ENCODE peak calls at places on chromosomes 5 and 9, in five cellular contexts. E, J, U, S and D are unnamed samples.

GRCh38 chr9:70589571-70590263 is 175.3 kb upstream of the KLF9 start:
- ATAC-seq in J (peak), U (no peak), E (no peak), S (no peak), D (peak)

GRCh38 chr9:30774326-30774725 is 1610.1 kb upstream of the ACO1 start:
- ATAC-seq in S (no peak), J (no peak), U (peak), E (peak), D (no peak)

GRCh38 chr5:171264842-171265241 is 44.2 kb upstream of the TLX3 start:
- ATAC-seq in U (no peak), J (no peak), E (no peak), S (no peak), D (no peak)

GRCh38 chr5:9188131-9188530 is 357.7 kb downstream of the SEMA5A start:
- ATAC-seq in J (no peak), U (no peak), S (no peak), E (no peak), D (no peak)

GRCh38 chr5:65967288-65968066 is 41.1 kb downstream of the ERBIN start:
- ATAC-seq in U (no peak), E (no peak), J (no peak), S (peak), D (no peak)

GRCh38 chr5:122390107-122390506 is 78.1 kb downstream of the SNCAIP start:
- ATAC-seq in E (no peak), S (no peak), J (no peak), U (no peak), D (no peak)

GRCh38 chr9:32741706-32742105 is 41.6 kb upstream of the TMEM215 start:
- ATAC-seq in E (no peak), J (no peak), U (peak), S (no peak), D (no peak)

GRCh38 chr9:104907278-104907951 is 20.5 kb downstream of the ABCA1 start:
- ATAC-seq in S (no peak), U (no peak), J (peak), E (no peak), D (peak)

GRCh38 chr9:72983512-72984021 is 30.7 kb upstream of the ALDH1A1 start:
- ATAC-seq in E (no peak), S (no peak), U (peak), J (no peak), D (no peak)

GRCh38 chr5:181198905-181199519 is 6.0 kb downstream of the TRIM7 start:
- ATAC-seq in S (no peak), U (no peak), E (no peak), J (no peak), D (no peak)

GRCh38 chr9:121818016-121818661 is 166.7 kb downstream of the DAB2IP start:
- ATAC-seq in E (no peak), U (no peak), S (no peak), J (no peak), D (no peak)

GRCh38 chr9:97578846-97579245 is 54.3 kb downstream of the TSTD2 start:
- ATAC-seq in E (no peak), J (no peak), S (peak), U (no peak), D (no peak)

GRCh38 chr5:115655994-115656393 is 30.2 kb upstream of the TMED7 start:
- ATAC-seq in E (no peak), U (no peak), S (no peak), J (no peak), D (no peak)

GRCh38 chr9:5449521-5450359 is 602 bp upstream of the CD274 start:
- ATAC-seq in U (no peak), S (no peak), E (peak), J (peak), D (no peak)

GRCh38 chr5:61162010-61162831 is at the start of gene SMIM15:
- ATAC-seq in J (peak), E (peak), S (peak), U (peak), D (peak)

GRCh38 chr9:127883959-127884358 is 6.5 kb upstream of the AK1 start:
- ATAC-seq in J (no peak), S (no peak), U (no peak), E (no peak), D (no peak)

GRCh38 chr5:116733995-116734716 is 159.5 kb upstream of the SEMA6A start:
- ATAC-seq in E (no peak), J (no peak), U (no peak), S (no peak), D (peak)

GRCh38 chr9:20508242-20508641 is 114.1 kb downstream of the MLLT3 start:
- ATAC-seq in S (no peak), J (no peak), E (no peak), U (no peak), D (no peak)

GRCh38 chr5:61277781-61278180 is 54.3 kb upstream of the ZSWIM6 start:
- ATAC-seq in J (peak), S (no peak), E (no peak), U (peak), D (no peak)

GRCh38 chr9:73153793-73154227 is 2.1 kb downstream of the ANXA1 start:
- ATAC-seq in U (no peak), J (peak), E (peak), S (peak), D (no peak)

DNA sequence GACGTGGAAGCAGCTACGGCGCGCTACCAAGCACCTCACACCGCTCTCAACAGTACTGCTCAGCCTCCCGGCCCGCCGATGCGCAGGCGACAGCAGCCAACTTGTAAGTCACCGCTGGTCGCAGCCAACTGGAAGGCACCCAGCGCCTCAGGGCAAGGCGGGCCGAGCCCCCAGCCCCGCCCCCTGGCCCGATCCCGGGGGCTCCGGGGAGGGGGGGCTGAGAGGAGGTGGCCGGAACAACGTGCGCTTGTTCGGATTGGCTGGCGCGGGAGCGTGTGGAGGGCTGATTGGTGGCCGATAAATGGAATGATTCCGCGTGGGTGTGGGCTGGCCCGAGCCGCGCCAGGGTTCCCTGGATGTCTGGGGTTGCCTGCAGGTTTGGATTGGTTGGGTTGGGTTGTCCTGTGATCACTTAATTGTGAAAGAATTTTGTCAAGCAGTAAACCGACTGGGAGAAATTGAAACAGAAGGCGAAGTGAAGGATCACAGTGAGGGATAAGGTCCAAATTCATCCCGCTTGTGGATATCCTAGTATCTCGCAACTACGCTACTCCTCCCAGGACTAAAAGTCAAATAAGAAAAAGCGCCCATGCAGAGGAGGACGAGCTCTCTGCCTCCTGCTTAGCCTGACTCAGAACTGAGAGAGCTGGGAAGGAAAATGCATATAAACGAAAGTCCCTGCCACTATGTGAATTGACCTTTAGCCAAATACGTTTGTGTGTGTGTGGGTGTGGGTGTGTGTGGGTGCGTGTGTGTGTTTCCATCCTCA is at the start of gene STARD4:
- ATAC-seq in J (peak), S (peak), E (peak), U (peak), D (peak)
- TF ChIP-seq POLR2A in J (no peak), S (peak), E (no peak), U (peak), D (peak)

GRCh38 chr5:177133845-177134652 is 476 bp downstream of the NSD1 start:
- ATAC-seq in U (peak), J (peak), E (peak), S (peak), D (peak)
- H3K27ac ChIP-seq in U (no peak), J (peak), E (peak), S (peak), D (peak)

GRCh38 chr9:129637102-129637501 is 4.8 kb downstream of the ASB6 start:
- ATAC-seq in E (no peak), U (no peak), S (no peak), J (no peak), D (no peak)

GRCh38 chr9:129639756-129640085 is 2.2 kb downstream of the ASB6 start:
- ATAC-seq in S (no peak), E (no peak), U (no peak), J (no peak), D (no peak)

GRCh38 chr9:129639034-129639630 is 2.8 kb downstream of the ASB6 start:
- ATAC-seq in E (no peak), U (no peak), S (no peak), J (no peak), D (no peak)

GRCh38 chr9:129640086-129640870 is 1.7 kb downstream of the ASB6 start:
- ATAC-seq in J (no peak), U (no peak), E (no peak), S (no peak), D (no peak)

DNA sequence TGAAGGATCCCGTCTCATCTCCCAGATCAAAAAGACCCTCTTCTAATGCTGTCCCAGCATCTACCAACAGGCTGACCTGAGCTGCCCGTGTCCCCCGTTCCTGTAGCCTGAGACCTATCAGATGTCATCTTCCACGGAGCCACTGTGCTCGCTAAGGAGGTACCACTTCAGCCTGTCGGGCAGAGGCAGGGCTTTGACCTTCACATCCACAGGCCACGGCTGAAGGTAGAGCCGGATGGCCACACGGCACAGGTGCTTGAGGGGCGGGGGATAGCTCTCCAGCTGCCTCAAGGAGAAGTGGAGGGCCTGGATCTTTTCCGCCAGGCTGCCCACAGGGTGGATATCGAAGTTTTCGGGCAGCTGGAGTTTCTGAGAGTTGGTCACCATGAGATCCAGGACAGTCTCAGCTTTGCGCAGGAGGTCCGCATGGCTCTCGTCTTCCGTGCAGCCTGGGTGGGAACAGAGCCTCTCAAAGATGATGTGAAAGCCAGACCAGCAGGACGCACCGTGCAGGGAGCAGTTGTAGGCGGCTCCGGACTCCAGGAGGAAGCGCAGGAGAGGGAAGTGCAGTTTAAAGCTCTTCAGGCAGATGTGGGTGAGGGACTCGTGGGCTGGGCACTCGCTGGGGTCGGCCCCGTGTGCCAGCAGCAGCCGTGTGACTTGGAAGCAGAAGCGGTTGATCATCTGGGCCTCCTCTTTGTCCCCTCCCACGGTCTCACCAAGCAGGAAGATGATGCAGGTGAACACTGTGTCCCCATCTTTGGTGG is 4.1 kb downstream of the ASB6 start:
- ATAC-seq in S (no peak), E (no peak), U (no peak), J (no peak), D (no peak)
- TF ChIP-seq POLR2AphosphoS5 in S (no peak), E (no peak), U (peak), J (no peak), D (no peak)

GRCh38 chr5:131160134-131160533 is 4.9 kb downstream of the HINT1 start:
- ATAC-seq in S (no peak), U (no peak), E (no peak), J (no peak), D (no peak)

GRCh38 chr5:131164931-131165727 is at the start of gene HINT1:
- ATAC-seq in U (peak), J (peak), E (peak), S (peak), D (peak)

GRCh38 chr5:131167615-131168014 is 2.6 kb upstream of the HINT1 start:
- ATAC-seq in S (no peak), J (no peak), U (no peak), E (no peak), D (no peak)

GRCh38 chr5:131163315-131164119 is 1.5 kb downstream of the HINT1 start:
- ATAC-seq in E (no peak), J (no peak), S (peak), U (peak), D (no peak)

DNA sequence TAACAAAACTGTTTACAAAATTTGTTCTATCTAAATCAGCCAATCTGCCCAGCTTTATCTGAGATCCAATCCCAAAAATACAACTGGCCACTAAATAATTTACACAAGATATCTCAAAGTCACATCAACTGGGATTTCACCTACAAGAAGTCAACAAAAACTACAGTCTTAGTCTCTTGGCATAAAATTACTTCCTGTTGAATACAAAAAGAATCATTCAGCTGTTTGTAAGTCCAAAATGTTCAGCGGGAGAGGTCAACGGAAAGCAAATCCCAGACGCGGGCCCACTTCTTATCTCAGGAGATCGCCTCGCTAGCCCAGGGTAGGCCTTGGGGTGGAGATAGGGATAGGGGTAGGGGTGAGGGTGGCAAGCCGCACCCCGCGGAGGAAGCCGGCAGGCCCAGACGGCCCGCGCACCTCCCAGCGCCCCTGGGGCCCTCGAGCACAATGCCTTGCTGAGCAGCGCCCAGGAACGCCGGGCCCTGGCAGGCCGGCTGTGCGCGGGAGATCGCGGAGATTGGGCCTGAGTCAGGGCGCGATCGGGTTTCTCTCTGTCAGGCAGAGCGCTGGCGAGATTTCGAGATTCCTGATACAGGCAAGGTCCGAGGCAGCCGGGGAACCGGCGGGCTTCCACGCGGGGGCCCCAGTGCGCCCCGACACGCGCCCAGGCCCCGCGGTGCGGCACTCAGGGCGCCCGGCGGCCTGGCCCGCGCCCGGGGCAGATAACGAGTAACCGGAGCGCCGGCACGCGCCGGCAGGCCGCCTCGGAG is 710 bp downstream of the HINT1 start:
- ATAC-seq in U (peak), S (peak), J (peak), E (peak), D (peak)
- TF ChIP-seq POLR2A in U (peak), S (no peak), J (no peak), E (no peak), D (no peak)